ENCODE peak calls at places on chromosomes 1 and 21, in four cellular contexts. G is left ventricle myocardium inferior, U is Peyer's patch, P is BJ. H is an unnamed sample.

GRCh38 chr1:209674957-209675566 is at the start of gene G0S2:
- DNase-seq in G (peak), U (peak), P (no peak), H (no peak)

GRCh38 chr1:90925928-90926869 is 95.6 kb downstream of the ZNF644 start:
- DNase-seq in G (no peak), U (no peak), P (peak), H (no peak)

GRCh38 chr1:33714421-33714820 is 149.5 kb upstream of the HMGB4 start:
- DNase-seq in G (no peak), U (no peak), P (no peak), H (no peak)

GRCh38 chr1:240092301-240093119 is 827 bp downstream of the FMN2 start:
- DNase-seq in G (no peak), U (no peak), P (no peak), H (no peak)

GRCh38 chr1:14836426-14837140 is 238.1 kb downstream of the KAZN start:
- DNase-seq in G (no peak), U (no peak), P (no peak), H (no peak)

GRCh38 chr1:228810855-228811654 is 75.8 kb downstream of the RHOU start:
- DNase-seq in G (no peak), U (peak), P (no peak), H (no peak)

GRCh38 chr1:88191917-88192316 is 492.2 kb upstream of the PKN2 start:
- DNase-seq in G (no peak), U (no peak), P (no peak), H (no peak)

GRCh38 chr1:202291961-202292712 is 49.6 kb downstream of the UBE2T start:
- DNase-seq in G (peak), U (no peak), P (no peak), H (no peak)

GRCh38 chr1:64755356-64755755 is 10.5 kb downstream of the RAVER2 start:
- DNase-seq in G (no peak), U (no peak), P (no peak), H (no peak)

GRCh38 chr1:40664791-40665190 is 691 bp downstream of the RIMS3 start:
- DNase-seq in G (no peak), U (no peak), P (no peak), H (no peak)

GRCh38 chr1:8312235-8313218 is 5.4 kb upstream of the SLC45A1 start:
- DNase-seq in G (peak), U (no peak), P (no peak), H (no peak)

GRCh38 chr1:43274125-43274803 is 4.5 kb downstream of the TMEM125 start:
- DNase-seq in G (no peak), U (peak), P (no peak), H (peak)

GRCh38 chr21:42321231-42321630 is 6.0 kb upstream of the TFF3 start:
- DNase-seq in G (no peak), U (no peak), P (no peak), H (no peak)

GRCh38 chr1:119046429-119047039 is 58.4 kb upstream of the TBX15 start:
- DNase-seq in G (no peak), U (no peak), P (peak), H (no peak)

GRCh38 chr1:81446006-81446669 is 354.6 kb upstream of the ADGRL2 start:
- DNase-seq in G (peak), U (no peak), P (no peak), H (no peak)

DNA sequence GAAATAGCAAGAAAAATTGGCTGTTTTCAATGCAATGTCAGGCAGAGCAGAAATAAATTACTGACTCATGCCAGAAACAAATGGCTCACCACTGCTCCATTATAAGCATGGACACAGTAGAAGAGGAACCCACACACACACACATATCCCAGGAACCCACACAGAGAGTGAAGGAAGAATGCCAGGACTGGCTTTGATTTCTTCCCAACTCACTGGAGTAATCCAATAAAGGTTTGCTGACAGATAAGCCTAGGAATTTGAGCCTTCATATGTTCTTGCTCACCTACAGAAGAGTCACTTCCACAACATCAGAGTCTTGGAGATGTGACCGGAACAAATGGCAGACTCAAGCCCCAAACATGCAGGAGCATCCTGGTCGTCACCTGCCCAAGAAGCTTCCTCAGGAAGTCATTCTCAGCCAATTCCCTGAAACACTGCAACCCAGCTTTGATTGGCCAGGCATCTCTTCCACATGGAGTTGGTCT is 2.2 kb downstream of the SH3BP5L start:
- DNase-seq in G (no peak), U (no peak), P (peak), H (no peak)
- H3K4me3 ChIP-seq in G (peak), U (peak), P (peak), H (peak)

GRCh38 chr1:77652970-77653516 is 29.4 kb downstream of the ZZZ3 start:
- DNase-seq in G (no peak), U (no peak), P (no peak), H (no peak)

GRCh38 chr1:77649127-77649526 is 33.3 kb downstream of the ZZZ3 start:
- DNase-seq in G (no peak), U (no peak), P (no peak), H (no peak)

GRCh38 chr1:77655431-77655974 is 27.0 kb downstream of the ZZZ3 start:
- DNase-seq in G (no peak), U (peak), P (no peak), H (no peak)

GRCh38 chr1:77652179-77652745 is 30.2 kb downstream of the ZZZ3 start:
- DNase-seq in G (no peak), U (no peak), P (no peak), H (no peak)
- H3K4me3 ChIP-seq in G (no peak), U (no peak), P (no peak), H (no peak)

GRCh38 chr1:27572019-27572678 is 31.8 kb downstream of the AHDC1 start:
- DNase-seq in G (peak), U (no peak), P (no peak), H (no peak)
- H3K4me3 ChIP-seq in G (peak), U (no peak), P (no peak), H (no peak)

GRCh38 chr1:235650341-235651169 is 971 bp upstream of the GNG4 start:
- DNase-seq in G (no peak), U (peak), P (no peak), H (no peak)
- H3K4me3 ChIP-seq in G (peak), U (peak), P (peak), H (no peak)